ENCODE peak calls at places on chromosomes 11 and 22, in nine cellular contexts. C, Z, A, P, H, Y, W, K and E are unnamed samples.

GRCh38 chr11:75812542-75813040 is 2.4 kb upstream of the UVRAG start:
- DNase-seq in C (no peak), Z (no peak), A (no peak), P (no peak), H (peak; percentile 66), Y (no peak), W (no peak), K (no peak), E (no peak)

GRCh38 chr11:91136631-91137030 is 913.8 kb upstream of the CHORDC1 start:
- DNase-seq in C (no peak), Z (no peak), A (no peak), P (no peak), H (no peak), Y (no peak), W (no peak), K (peak; percentile 7), E (no peak)

GRCh38 chr11:71485063-71485399 is 32.0 kb downstream of the NADSYN1 start:
- DNase-seq in C (no peak), Z (no peak), A (no peak), P (no peak), H (no peak), Y (no peak), W (no peak), K (no peak), E (no peak)

GRCh38 chr11:130848361-130849214 is 67.7 kb downstream of the SNX19 start:
- DNase-seq in C (no peak), Z (no peak), A (no peak), P (no peak), H (no peak), Y (no peak), W (no peak), K (peak; percentile 71), E (peak; percentile 20)

GRCh38 chr11:122748968-122749687 is 89.2 kb upstream of the CRTAM start:
- DNase-seq in C (peak; percentile 13), Z (no peak), A (peak; percentile 47), P (peak; percentile 60), H (no peak), Y (no peak), W (no peak), K (peak; percentile 73), E (peak; percentile 81)

GRCh38 chr11:42243370-42243769 is 783.9 kb upstream of the LRRC4C start:
- DNase-seq in C (no peak), Z (no peak), A (no peak), P (no peak), H (no peak), Y (no peak), W (no peak), K (no peak), E (no peak)

GRCh38 chr22:24901448-24901847 is 45.0 kb downstream of the LHFPL7 start:
- DNase-seq in C (no peak), Z (no peak), A (no peak), P (no peak), H (no peak), Y (no peak), W (no peak), K (no peak), E (no peak)

GRCh38 chr11:118343248-118343647 is 743 bp upstream of the CD3D start:
- DNase-seq in C (no peak), Z (no peak), A (no peak), P (no peak), H (no peak), Y (no peak), W (no peak), K (no peak), E (peak; percentile 38)

GRCh38 chr11:128904303-128904871 is 13.2 kb downstream of the KCNJ5 start:
- DNase-seq in C (no peak), Z (no peak), A (no peak), P (no peak), H (peak; percentile 28), Y (no peak), W (no peak), K (no peak), E (no peak)
- H3K4me3 ChIP-seq in C (no peak overlapping the region), Z (no peak overlapping the region), A (no peak overlapping the region), P (peak overlapping the region; percentile 74), H (peak overlapping the region; percentile 68), Y (no peak overlapping the region), W (no peak overlapping the region), K (no peak overlapping the region), E (no peak overlapping the region)

GRCh38 chr22:38153821-38154562 is 27.6 kb downstream of the PLA2G6 start:
- DNase-seq in C (no peak), Z (no peak), A (peak; percentile 50), P (no peak), H (peak; percentile 76), Y (no peak), W (no peak), K (no peak), E (no peak)
- TF ChIP-seq CTCF in C (peak; percentile 42), Z (no peak), A (no peak), P (no peak), H (peak; percentile 56), Y (no peak), W (peak; percentile 20), K (no peak), E (no peak)

GRCh38 chr22:29825578-29825977 is 12.5 kb downstream of the ASCC2 start:
- DNase-seq in C (no peak), Z (no peak), A (no peak), P (no peak), H (no peak), Y (no peak), W (no peak), K (no peak), E (no peak)
- H3K4me3 ChIP-seq in C (no peak overlapping the region), Z (no peak overlapping the region), A (no peak overlapping the region), P (no peak overlapping the region), H (no peak overlapping the region), Y (no peak overlapping the region), W (no peak overlapping the region), K (no peak overlapping the region), E (no peak overlapping the region)

DNA sequence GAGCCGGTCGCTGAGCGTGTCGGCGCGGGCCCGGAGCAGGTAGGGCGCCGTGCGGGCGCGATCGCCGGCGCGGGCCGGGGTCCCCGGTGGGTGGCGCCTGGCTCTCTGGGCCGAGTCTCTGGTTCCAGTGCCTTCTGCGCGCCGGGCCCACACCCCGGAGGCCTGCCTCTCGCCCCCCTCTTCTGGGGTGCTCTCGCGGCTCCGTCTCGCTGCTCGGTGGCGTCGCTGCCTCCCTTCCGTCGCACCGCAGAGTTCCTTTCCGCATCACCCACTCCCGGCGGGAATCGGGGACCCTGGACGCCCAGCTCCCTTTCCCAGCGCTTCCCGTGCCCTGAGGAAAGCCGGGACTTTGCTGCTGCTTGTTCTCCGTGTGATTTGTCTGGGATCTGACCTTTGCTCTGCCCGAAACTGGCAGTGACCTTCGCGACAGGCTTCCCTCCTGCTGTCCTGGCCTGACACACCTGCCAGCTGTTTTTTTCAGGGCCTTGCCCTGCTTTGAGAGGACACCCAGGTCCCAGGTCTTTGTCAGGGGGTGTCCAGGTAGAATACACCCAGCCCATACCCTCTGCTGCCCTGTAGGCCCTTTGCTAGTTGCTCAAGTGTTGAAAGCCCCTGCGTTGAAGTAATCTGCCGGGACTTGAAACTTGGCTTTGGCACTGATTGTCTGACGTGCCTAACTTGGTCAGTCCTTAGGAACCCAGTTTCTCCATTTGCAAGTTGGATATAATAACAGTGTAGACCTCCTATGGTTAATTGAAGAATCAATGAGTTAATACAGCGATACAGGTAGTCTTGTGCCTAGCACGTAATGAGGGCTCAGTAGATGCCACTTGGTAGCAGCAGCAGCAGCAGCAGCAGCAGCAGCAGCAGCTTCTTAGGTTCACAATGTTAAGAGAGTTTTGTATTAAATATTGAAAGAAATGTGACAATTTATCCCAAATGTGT is 791 bp downstream of the FDX1 start:
- DNase-seq in C (no peak), Z (no peak), A (peak; percentile 65), P (peak; percentile 24), H (peak; percentile 64), Y (no peak), W (no peak), K (peak; percentile 62), E (peak; percentile 48)
- TF ChIP-seq CTCF in C (no peak), Z (no peak), A (no peak), P (no peak), H (no peak), Y (no peak), W (no peak), K (no peak), E (no peak)

GRCh38 chr11:116786360-116786759 is 1.5 kb downstream of the ZPR1 start:
- DNase-seq in C (no peak), Z (no peak), A (no peak), P (no peak), H (no peak), Y (no peak), W (no peak), K (no peak), E (no peak)
- H3K4me3 ChIP-seq in C (peak overlapping the region; percentile 98), Z (peak overlapping the region; percentile 94), A (no peak overlapping the region), P (peak overlapping the region; percentile 100), H (no peak overlapping the region), Y (peak overlapping the region; percentile 98), W (no peak overlapping the region), K (no peak overlapping the region), E (peak overlapping the region; percentile 87)

GRCh38 chr11:121293276-121293569 is 652 bp downstream of the SC5D start:
- DNase-seq in C (no peak), Z (no peak), A (no peak), P (no peak), H (no peak), Y (no peak), W (peak; percentile 20), K (peak; percentile 26), E (no peak)

GRCh38 chr11:121292503-121293275 is at the start of gene SC5D:
- DNase-seq in C (peak; percentile 96), Z (peak; percentile 88), A (peak; percentile 97), P (peak; percentile 95), H (peak; percentile 98), Y (peak; percentile 97), W (peak; percentile 32), K (peak; percentile 85), E (peak; percentile 96)

GRCh38 chr11:121297872-121298271 is 5.3 kb downstream of the SC5D start:
- DNase-seq in C (no peak), Z (no peak), A (no peak), P (no peak), H (no peak), Y (no peak), W (no peak), K (no peak), E (no peak)

GRCh38 chr11:121298770-121299169 is 6.2 kb downstream of the SC5D start:
- DNase-seq in C (no peak), Z (no peak), A (no peak), P (no peak), H (peak; percentile 60), Y (no peak), W (no peak), K (peak; percentile 80), E (no peak)

GRCh38 chr11:121295246-121296007 is 2.9 kb downstream of the SC5D start:
- DNase-seq in C (no peak), Z (no peak), A (no peak), P (no peak), H (no peak), Y (no peak), W (no peak), K (no peak), E (no peak)
- TF ChIP-seq CTCF in C (no peak), Z (no peak), A (no peak), P (no peak), H (no peak), Y (no peak), W (no peak), K (no peak), E (no peak)